ENCODE peak calls at places on chromosomes 3 and 15, in nine cellular contexts. V is memory B cell, I is AG04450, K is renal cortical epithelial cell, J is KBM-7, L is SJSA1, N is left ventricle myocardium inferior, D is NCI-H1105 treated with DMSO at 0.1 percent for 48 hours, Y is DMS79 treated with DMSO at 0.1 percent for 48 hours. Z is an unnamed sample.

GRCh38 chr3:188747487-188747886 is 424.3 kb upstream of the TPRG1 start:
- DNase-seq in V (no peak), I (no peak), K (no peak), J (no peak), L (no peak), N (no peak), D (no peak), Y (no peak), Z (no peak)

GRCh38 chr3:172153335-172153861 is 114.0 kb downstream of the FNDC3B start:
- DNase-seq in V (no peak), I (peak), K (peak), J (peak), L (peak), N (peak), D (no peak), Y (no peak), Z (peak)

GRCh38 chr15:90799639-90800038 is 68.7 kb upstream of the FURIN start:
- DNase-seq in V (no peak), I (no peak), K (no peak), J (no peak), L (no peak), N (no peak), D (no peak), Y (no peak), Z (no peak)

GRCh38 chr3:188772886-188773285 is 398.9 kb upstream of the TPRG1 start:
- DNase-seq in V (no peak), I (peak), K (peak), J (no peak), L (peak), N (no peak), D (no peak), Y (peak), Z (no peak)

GRCh38 chr3:139084176-139084575 is 39.5 kb upstream of the PRR23C start:
- DNase-seq in V (no peak), I (no peak), K (no peak), J (no peak), L (no peak), N (no peak), D (no peak), Y (no peak), Z (no peak)

GRCh38 chr15:25674948-25675347 is 188.2 kb downstream of the ATP10A start:
- DNase-seq in V (no peak), I (no peak), K (no peak), J (no peak), L (no peak), N (peak), D (no peak), Y (no peak), Z (no peak)

GRCh38 chr3:129694228-129694627 is 87.8 kb upstream of the PLXND1 start:
- DNase-seq in V (no peak), I (no peak), K (peak), J (no peak), L (no peak), N (no peak), D (no peak), Y (no peak), Z (no peak)

GRCh38 chr15:90838066-90838465 is 30.3 kb upstream of the FURIN start:
- DNase-seq in V (peak), I (no peak), K (no peak), J (peak), L (no peak), N (no peak), D (no peak), Y (no peak), Z (no peak)

GRCh38 chr15:35173444-35174118 is 88.5 kb upstream of the NANOGP8 start:
- DNase-seq in V (no peak), I (no peak), K (peak), J (no peak), L (peak), N (no peak), D (no peak), Y (no peak), Z (no peak)

GRCh38 chr3:185685231-185686035 is 99.3 kb downstream of the SENP2 start:
- DNase-seq in V (no peak), I (no peak), K (no peak), J (no peak), L (no peak), N (no peak), D (no peak), Y (no peak), Z (no peak)

GRCh38 chr3:126897943-126898342 is 85.0 kb upstream of the PLXNA1 start:
- DNase-seq in V (no peak), I (no peak), K (no peak), J (no peak), L (no peak), N (no peak), D (no peak), Y (no peak), Z (no peak)

GRCh38 chr3:18424862-18425640 is at the start of gene SATB1:
- DNase-seq in V (peak), I (no peak), K (peak), J (peak), L (peak), N (peak), D (peak), Y (no peak), Z (peak)

GRCh38 chr15:55715355-55716076 is 27.4 kb downstream of the PRTG start:
- DNase-seq in V (no peak), I (no peak), K (no peak), J (no peak), L (no peak), N (no peak), D (no peak), Y (no peak), Z (no peak)

GRCh38 chr3:172846706-172847105 is 96.2 kb downstream of the ECT2 start:
- DNase-seq in V (no peak), I (no peak), K (peak), J (no peak), L (peak), N (no peak), D (no peak), Y (no peak), Z (peak)

GRCh38 chr3:51819709-51820406 is 40.8 kb upstream of the IQCF6 start:
- DNase-seq in V (no peak), I (no peak), K (no peak), J (peak), L (no peak), N (no peak), D (no peak), Y (no peak), Z (no peak)

GRCh38 chr3:126743350-126743749 is 39.3 kb downstream of the CHCHD6 start:
- DNase-seq in V (no peak), I (no peak), K (no peak), J (no peak), L (no peak), N (no peak), D (no peak), Y (no peak), Z (no peak)

GRCh38 chr3:193744048-193744821 is 151.2 kb downstream of the OPA1 start:
- DNase-seq in V (no peak), I (no peak), K (peak), J (no peak), L (no peak), N (no peak), D (no peak), Y (peak), Z (peak)

GRCh38 chr3:157119369-157119951 is 40.5 kb downstream of the CCNL1 start:
- DNase-seq in V (no peak), I (no peak), K (no peak), J (peak), L (no peak), N (no peak), D (no peak), Y (no peak), Z (no peak)

GRCh38 chr3:27200721-27201434 is 168.3 kb downstream of the NEK10 start:
- DNase-seq in V (no peak), I (no peak), K (no peak), J (no peak), L (no peak), N (no peak), D (peak), Y (peak), Z (no peak)

GRCh38 chr3:133930341-133930933 is 34.8 kb upstream of the RAB6B start:
- DNase-seq in V (no peak), I (no peak), K (peak), J (peak), L (peak), N (no peak), D (peak), Y (peak), Z (peak)

GRCh38 chr3:100548053-100548452 is 55.6 kb downstream of the TMEM45A start:
- DNase-seq in V (no peak), I (no peak), K (no peak), J (no peak), L (no peak), N (no peak), D (peak), Y (no peak), Z (no peak)

GRCh38 chr15:64455951-64456350 is 4.4 kb upstream of the ZNF609 start:
- DNase-seq in V (peak), I (no peak), K (peak), J (peak), L (no peak), N (no peak), D (no peak), Y (no peak), Z (no peak)